ENCODE peak calls at places on chromosomes 7 and 10, in seven cellular contexts. Y is tibial nerve, L is gastrocnemius medialis, O is cardiac muscle cell, N is PC-3, Z is left ventricle myocardium inferior, X is lower lobe of right lung. J is an unnamed sample.
A peak's percentile ranks its signal among the peaks of the same experiment; 100 is the strongest.

GRCh38 chr10:133226251-133226808 is 3.7 kb upstream of the UTF1 start:
- DNase-seq in O (no peak), Z (no peak), N (peak; percentile 50), L (no peak), Y (no peak), X (no peak), J (no peak)

GRCh38 chr7:3234851-3235250 is 66.2 kb upstream of the SDK1 start:
- DNase-seq in N (peak; percentile 14), O (no peak), Y (no peak), L (no peak), X (no peak), Z (no peak), J (no peak)

GRCh38 chr7:37921340-37921805 is 933 bp downstream of the EPDR1 start:
- DNase-seq in Y (no peak), O (peak; percentile 48), Z (peak; percentile 30), X (peak; percentile 57), L (no peak), N (peak; percentile 48), J (peak; percentile 28)

GRCh38 chr10:128043259-128044045 is 82.8 kb downstream of the MKI67 start:
- DNase-seq in O (peak; percentile 41), X (no peak), L (no peak), Z (no peak), Y (no peak), N (no peak), J (no peak)

GRCh38 chr10:129365767-129366400 is 101.2 kb upstream of the MGMT start:
- DNase-seq in Z (no peak), N (no peak), L (no peak), Y (no peak), X (no peak), O (no peak), J (no peak)

GRCh38 chr10:1278304-1278703 is 222.1 kb downstream of the WDR37 start:
- DNase-seq in L (no peak), O (no peak), Y (no peak), N (no peak), Z (no peak), X (no peak), J (no peak)

GRCh38 chr10:60958892-60959601 is 15.1 kb upstream of the RHOBTB1 start:
- DNase-seq in O (peak; percentile 30), Y (no peak), N (peak; percentile 37), X (no peak), L (no peak), Z (no peak), J (no peak)

GRCh38 chr7:111074071-111074771 is 16.7 kb upstream of the LRRN3 start:
- DNase-seq in Y (no peak), L (no peak), O (no peak), N (no peak), X (no peak), Z (no peak), J (no peak)

GRCh38 chr10:79052311-79053080 is 16.3 kb upstream of the ZMIZ1 start:
- DNase-seq in O (peak; percentile 22), L (no peak), Y (no peak), Z (peak; percentile 4), X (peak; percentile 53), N (peak; percentile 89), J (no peak)

GRCh38 chr7:151705744-151706567 is 171.0 kb downstream of the PRKAG2 start:
- DNase-seq in L (peak; percentile 75), N (peak; percentile 56), Y (no peak), Z (peak; percentile 15), O (peak; percentile 70), X (peak; percentile 47), J (no peak)

GRCh38 chr7:37234928-37235327 is 213.7 kb downstream of the ELMO1 start:
- DNase-seq in L (no peak), Z (no peak), N (peak; percentile 39), X (no peak), Y (no peak), O (peak; percentile 33), J (no peak)

GRCh38 chr7:149454750-149455149 is 6.1 kb downstream of the ZNF777 start:
- DNase-seq in O (no peak), N (no peak), Z (no peak), Y (no peak), L (no peak), X (no peak), J (no peak)

GRCh38 chr10:60820093-60820769 is 42.0 kb downstream of the CDK1 start:
- DNase-seq in N (peak; percentile 49), O (peak; percentile 66), Y (no peak), X (no peak), L (no peak), Z (no peak), J (no peak)

GRCh38 chr7:44583145-44583544 is 1.1 kb upstream of the TMED4 start:
- DNase-seq in L (no peak), X (no peak), Z (no peak), Y (no peak), N (no peak), O (no peak), J (no peak)

GRCh38 chr7:131604841-131605279 is 48.4 kb upstream of the PODXL start:
- DNase-seq in O (peak; percentile 28), X (no peak), Z (no peak), N (peak; percentile 79), L (no peak), Y (no peak), J (no peak)

GRCh38 chr10:113866551-113867394 is 12.3 kb downstream of the NHLRC2 start:
- DNase-seq in L (no peak), X (no peak), N (no peak), Z (no peak), Y (no peak), O (no peak), J (no peak)

GRCh38 chr7:128410092-128410665 is 397 bp upstream of the IMPDH1 start:
- DNase-seq in O (peak; percentile 95), N (peak; percentile 62), Z (peak; percentile 52), X (peak; percentile 77), L (no peak), Y (no peak), J (no peak)

GRCh38 chr10:131495224-131495623 is 183.7 kb upstream of the TCERG1L start:
- DNase-seq in X (no peak), N (no peak), Y (no peak), O (no peak), Z (no peak), L (no peak), J (no peak)

GRCh38 chr10:71727429-71728217 is 8.0 kb upstream of the C10orf105 start:
- DNase-seq in Z (peak; percentile 70), N (peak; percentile 18), Y (peak; percentile 57), L (peak; percentile 40), X (peak; percentile 74), O (peak; percentile 30), J (peak; percentile 69)

GRCh38 chr7:32574626-32575025 is 79.3 kb downstream of the AVL9 start:
- DNase-seq in Y (no peak), X (no peak), O (no peak), L (no peak), Z (no peak), N (no peak), J (no peak)

GRCh38 chr7:141387521-141388217 is 163.5 kb upstream of the AGK start:
- DNase-seq in X (no peak), Y (no peak), Z (no peak), O (no peak), N (no peak), L (no peak), J (no peak)

GRCh38 chr10:114100848-114101741 is 57.4 kb downstream of the ADRB1 start:
- DNase-seq in N (peak; percentile 23), O (peak; percentile 72), Y (no peak), L (no peak), Z (peak; percentile 46), X (no peak), J (peak; percentile 39)

GRCh38 chr7:135454060-135454459 is 55.8 kb downstream of the CNOT4 start:
- DNase-seq in N (no peak), Y (no peak), O (no peak), L (no peak), X (no peak), Z (no peak), J (no peak)

GRCh38 chr7:135447783-135448182 is 62.1 kb downstream of the CNOT4 start:
- DNase-seq in O (no peak), L (no peak), Z (no peak), X (no peak), N (no peak), Y (no peak), J (no peak)

GRCh38 chr7:135445690-135446089 is 64.2 kb downstream of the CNOT4 start:
- DNase-seq in N (no peak), Y (no peak), O (no peak), X (no peak), L (no peak), Z (no peak), J (no peak)

GRCh38 chr7:135448753-135449152 is 61.1 kb downstream of the CNOT4 start:
- DNase-seq in N (no peak), O (peak; percentile 6), L (no peak), Y (no peak), X (no peak), Z (no peak), J (no peak)

DNA sequence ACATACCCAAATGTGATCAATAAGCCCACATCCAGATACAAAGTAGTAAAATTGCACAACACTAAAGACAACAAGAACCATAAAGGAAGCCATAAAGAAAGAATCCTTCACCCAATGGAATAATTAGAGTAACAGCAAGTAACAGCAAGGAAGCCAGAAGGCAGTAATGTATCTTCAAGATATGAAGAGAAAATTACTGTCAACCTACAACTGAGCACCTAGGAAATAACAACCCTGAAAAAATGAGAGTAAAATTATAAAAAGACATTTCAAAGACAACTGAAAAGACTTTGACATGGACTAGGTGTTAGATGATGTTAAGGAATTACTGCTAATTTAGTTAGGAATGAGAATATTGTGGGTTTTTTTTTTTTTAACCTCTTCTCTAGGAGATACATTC is 60.4 kb downstream of the CNOT4 start:
- DNase-seq in X (no peak), L (no peak), O (no peak), Z (no peak), Y (no peak), N (no peak), J (no peak)
- TF ChIP-seq CTCF in X (no peak), L (no peak), O (no peak), Z (no peak), Y (no peak), N (no peak), J (no peak)

GRCh38 chr7:25821225-25821624 is 330.8 kb upstream of the NFE2L3 start:
- DNase-seq in X (no peak), N (no peak), Z (no peak), O (no peak), Y (no peak), L (no peak), J (no peak)
- H3K36me3 ChIP-seq in X (no peaks in the 10 kb centered on the region), N (no peaks in the 10 kb centered on the region), Z (no peaks in the 10 kb centered on the region), O (no peaks in the 10 kb centered on the region), Y (no peaks in the 10 kb centered on the region), L (no peaks in the 10 kb centered on the region), J (no peaks in the 10 kb centered on the region)

GRCh38 chr10:20855398-20856038 is 41.6 kb downstream of the NEBL start:
- DNase-seq in O (peak; percentile 65), Z (no peak), N (peak; percentile 30), Y (no peak), X (no peak), L (no peak), J (no peak)
- TF ChIP-seq CTCF in O (peak; percentile 49), Z (peak; percentile 48), N (peak; percentile 58), Y (peak; percentile 24), X (peak; percentile 23), L (no peak), J (peak; percentile 58)

GRCh38 chr10:68756246-68756645 is 35.2 kb downstream of the CCAR1 start:
- DNase-seq in X (no peak), N (no peak), Z (no peak), L (no peak), Y (no peak), O (no peak), J (no peak)

GRCh38 chr10:68756766-68757165 is 35.7 kb downstream of the CCAR1 start:
- DNase-seq in Z (no peak), O (peak; percentile 4), X (no peak), N (no peak), L (no peak), Y (no peak), J (no peak)

GRCh38 chr10:68759223-68759863 is 38.3 kb downstream of the CCAR1 start:
- DNase-seq in Y (no peak), Z (no peak), N (no peak), L (no peak), X (no peak), O (no peak), J (no peak)

GRCh38 chr10:68759967-68760366 is 38.9 kb downstream of the CCAR1 start:
- DNase-seq in N (no peak), L (no peak), O (no peak), Y (no peak), X (no peak), Z (no peak), J (no peak)
- H3K36me3 ChIP-seq in N (peaks cover 73% of the 10 kb centered on the region), L (no peaks in the 10 kb centered on the region), O (peaks cover 84% of the 10 kb centered on the region), Y (no peaks in the 10 kb centered on the region), X (peaks cover 98% of the 10 kb centered on the region), Z (peaks cover 95% of the 10 kb centered on the region), J (peaks cover 100% of the 10 kb centered on the region)